ENCODE peak calls at places on chromosomes 6 and 20, in four cellular contexts. One of them, this sample, is unnamed.

GRCh38 chr20:39206899-39207564 is 244.9 kb downstream of the DHX35 start:
- DNase-seq in stimulated activated CD4-positive, alpha-beta T cell treated with anti-CD3 and anti-CD28 coated beads, Interleukin-1b, Interleukin-23, amount 100 ng/mL, for 1 hour: no peak
- DNase-seq in neural crest cell: no peak
- DNase-seq in A549: no peak
- DNase-seq in this sample: no peak

GRCh38 chr6:42519779-42520178 is 44.0 kb upstream of the UBR2 start:
- DNase-seq in A549: no peak
- DNase-seq in neural crest cell: no peak
- DNase-seq in stimulated activated CD4-positive, alpha-beta T cell treated with anti-CD3 and anti-CD28 coated beads, Interleukin-1b, Interleukin-23, amount 100 ng/mL, for 1 hour: no peak
- DNase-seq in this sample: no peak

GRCh38 chr6:28732052-28732451 is 191.7 kb downstream of the TRIM27 start:
- DNase-seq in stimulated activated CD4-positive, alpha-beta T cell treated with anti-CD3 and anti-CD28 coated beads, Interleukin-1b, Interleukin-23, amount 100 ng/mL, for 1 hour: no peak
- DNase-seq in neural crest cell: no peak
- DNase-seq in A549: no peak
- DNase-seq in this sample: no peak

GRCh38 chr20:61812121-61812520 is 253.6 kb downstream of the TAF4 start:
- DNase-seq in neural crest cell: no peak
- DNase-seq in stimulated activated CD4-positive, alpha-beta T cell treated with anti-CD3 and anti-CD28 coated beads, Interleukin-1b, Interleukin-23, amount 100 ng/mL, for 1 hour: no peak
- DNase-seq in A549: no peak
- DNase-seq in this sample: no peak

GRCh38 chr20:36950432-36951197 is 893 bp downstream of the SAMHD1 start:
- DNase-seq in A549: peak; percentile 16
- DNase-seq in stimulated activated CD4-positive, alpha-beta T cell treated with anti-CD3 and anti-CD28 coated beads, Interleukin-1b, Interleukin-23, amount 100 ng/mL, for 1 hour: no peak
- DNase-seq in neural crest cell: peak; percentile 14
- DNase-seq in this sample: peak; percentile 69

GRCh38 chr6:26351544-26351953 is 13.4 kb upstream of the BTN3A2 start:
- DNase-seq in stimulated activated CD4-positive, alpha-beta T cell treated with anti-CD3 and anti-CD28 coated beads, Interleukin-1b, Interleukin-23, amount 100 ng/mL, for 1 hour: no peak
- DNase-seq in neural crest cell: no peak
- DNase-seq in A549: peak; percentile 94
- DNase-seq in this sample: peak; percentile 97

GRCh38 chr6:167678102-167679101 is 148.3 kb upstream of the AFDN start:
- DNase-seq in A549: no peak
- DNase-seq in neural crest cell: peak; percentile 48
- DNase-seq in stimulated activated CD4-positive, alpha-beta T cell treated with anti-CD3 and anti-CD28 coated beads, Interleukin-1b, Interleukin-23, amount 100 ng/mL, for 1 hour: no peak
- DNase-seq in this sample: no peak

GRCh38 chr6:164753517-164753916 is 555.9 kb downstream of the C6orf118 start:
- DNase-seq in stimulated activated CD4-positive, alpha-beta T cell treated with anti-CD3 and anti-CD28 coated beads, Interleukin-1b, Interleukin-23, amount 100 ng/mL, for 1 hour: no peak
- DNase-seq in A549: no peak
- DNase-seq in neural crest cell: no peak
- DNase-seq in this sample: peak; percentile 44

GRCh38 chr6:29743025-29743424 is 19.8 kb downstream of the HLA-F start:
- DNase-seq in A549: no peak
- DNase-seq in stimulated activated CD4-positive, alpha-beta T cell treated with anti-CD3 and anti-CD28 coated beads, Interleukin-1b, Interleukin-23, amount 100 ng/mL, for 1 hour: no peak
- DNase-seq in neural crest cell: no peak
- DNase-seq in this sample: no peak

GRCh38 chr6:5315883-5316282 is 54.6 kb downstream of the FARS2 start:
- DNase-seq in A549: no peak
- DNase-seq in neural crest cell: no peak
- DNase-seq in stimulated activated CD4-positive, alpha-beta T cell treated with anti-CD3 and anti-CD28 coated beads, Interleukin-1b, Interleukin-23, amount 100 ng/mL, for 1 hour: no peak
- DNase-seq in this sample: no peak

GRCh38 chr6:157711060-157711459 is 112.0 kb upstream of the SNX9 start:
- DNase-seq in stimulated activated CD4-positive, alpha-beta T cell treated with anti-CD3 and anti-CD28 coated beads, Interleukin-1b, Interleukin-23, amount 100 ng/mL, for 1 hour: no peak
- DNase-seq in A549: no peak
- DNase-seq in neural crest cell: no peak
- DNase-seq in this sample: no peak

GRCh38 chr6:15901141-15902115 is 227.5 kb upstream of the MYLIP start:
- DNase-seq in neural crest cell: no peak
- DNase-seq in stimulated activated CD4-positive, alpha-beta T cell treated with anti-CD3 and anti-CD28 coated beads, Interleukin-1b, Interleukin-23, amount 100 ng/mL, for 1 hour: no peak
- DNase-seq in A549: no peak
- DNase-seq in this sample: no peak

GRCh38 chr6:154872605-154873004 is 122.5 kb upstream of the TIAM2 start:
- DNase-seq in neural crest cell: no peak
- DNase-seq in stimulated activated CD4-positive, alpha-beta T cell treated with anti-CD3 and anti-CD28 coated beads, Interleukin-1b, Interleukin-23, amount 100 ng/mL, for 1 hour: no peak
- DNase-seq in A549: no peak
- DNase-seq in this sample: no peak

GRCh38 chr20:51009303-51010042 is 13.4 kb downstream of the KCNG1 start:
- DNase-seq in stimulated activated CD4-positive, alpha-beta T cell treated with anti-CD3 and anti-CD28 coated beads, Interleukin-1b, Interleukin-23, amount 100 ng/mL, for 1 hour: no peak
- DNase-seq in A549: no peak
- DNase-seq in neural crest cell: no peak
- DNase-seq in this sample: no peak

GRCh38 chr6:126640921-126641320 is 301.0 kb downstream of the CENPW start:
- DNase-seq in A549: no peak
- DNase-seq in neural crest cell: no peak
- DNase-seq in stimulated activated CD4-positive, alpha-beta T cell treated with anti-CD3 and anti-CD28 coated beads, Interleukin-1b, Interleukin-23, amount 100 ng/mL, for 1 hour: no peak
- DNase-seq in this sample: no peak

GRCh38 chr6:170439366-170440351 is 113.4 kb downstream of the PSMB1 start:
- DNase-seq in A549: no peak
- DNase-seq in neural crest cell: no peak
- DNase-seq in stimulated activated CD4-positive, alpha-beta T cell treated with anti-CD3 and anti-CD28 coated beads, Interleukin-1b, Interleukin-23, amount 100 ng/mL, for 1 hour: no peak
- DNase-seq in this sample: no peak

GRCh38 chr6:161338015-161338414 is 64.2 kb upstream of the AGPAT4 start:
- DNase-seq in neural crest cell: no peak
- DNase-seq in A549: no peak
- DNase-seq in stimulated activated CD4-positive, alpha-beta T cell treated with anti-CD3 and anti-CD28 coated beads, Interleukin-1b, Interleukin-23, amount 100 ng/mL, for 1 hour: no peak
- DNase-seq in this sample: no peak

GRCh38 chr6:28104392-28105250 is 19.8 kb upstream of the ZSCAN16 start:
- DNase-seq in A549: peak; percentile 84
- DNase-seq in neural crest cell: peak; percentile 65
- DNase-seq in stimulated activated CD4-positive, alpha-beta T cell treated with anti-CD3 and anti-CD28 coated beads, Interleukin-1b, Interleukin-23, amount 100 ng/mL, for 1 hour: peak; percentile 53
- DNase-seq in this sample: peak; percentile 92

GRCh38 chr6:12288844-12289654 is 1.1 kb upstream of the EDN1 start:
- DNase-seq in A549: peak; percentile 82
- DNase-seq in stimulated activated CD4-positive, alpha-beta T cell treated with anti-CD3 and anti-CD28 coated beads, Interleukin-1b, Interleukin-23, amount 100 ng/mL, for 1 hour: peak; percentile 3
- DNase-seq in neural crest cell: peak; percentile 62
- DNase-seq in this sample: peak; percentile 51

GRCh38 chr20:22536141-22536828 is 48.1 kb downstream of the FOXA2 start:
- DNase-seq in neural crest cell: no peak
- DNase-seq in A549: no peak
- DNase-seq in stimulated activated CD4-positive, alpha-beta T cell treated with anti-CD3 and anti-CD28 coated beads, Interleukin-1b, Interleukin-23, amount 100 ng/mL, for 1 hour: no peak
- DNase-seq in this sample: no peak

GRCh38 chr6:12331951-12332749 is 42.0 kb downstream of the EDN1 start:
- DNase-seq in A549: peak; percentile 99
- DNase-seq in stimulated activated CD4-positive, alpha-beta T cell treated with anti-CD3 and anti-CD28 coated beads, Interleukin-1b, Interleukin-23, amount 100 ng/mL, for 1 hour: no peak
- DNase-seq in neural crest cell: no peak
- DNase-seq in this sample: no peak